ENCODE peak calls at places on chromosome 12, in seven cellular contexts. R is AG04450; D is NCI-H2107; Z is memory B cell; I is stimulated activated CD4-positive, alpha-beta T cell treated with anti-CD3 and anti-CD28 coated beads, Interleukin-2, amount 100 ng/mL, for 48 hours; H is stimulated activated CD8-positive, alpha-beta memory T cell treated with anti-CD3 and anti-CD28 coated beads, Interleukin-2, amount 100 ng/mL, for 1 hour; K is glomerular endothelial cell. B is an unnamed sample.

GRCh38 chr12:40726366-40726765 is 34.1 kb downstream of the CNTN1 start:
- DNase-seq in R (no peak), D (no peak), Z (no peak), I (no peak), H (no peak), K (no peak), B (no peak)

GRCh38 chr12:107780298-107780697 is 5.8 kb downstream of the ASCL4 start:
- DNase-seq in R (no peak), D (no peak), Z (no peak), I (no peak), H (no peak), K (no peak), B (no peak)

GRCh38 chr12:130429656-130430505 is 92.2 kb downstream of the PIWIL1 start:
- DNase-seq in R (no peak), D (no peak), Z (no peak), I (no peak), H (no peak), K (no peak), B (no peak)

GRCh38 chr12:106113042-106113441 is 25.7 kb downstream of the NUAK1 start:
- DNase-seq in R (no peak), D (no peak), Z (no peak), I (peak), H (no peak), K (no peak), B (no peak)

GRCh38 chr12:65609359-65609771 is 214.9 kb upstream of the HMGA2 start:
- DNase-seq in R (peak), D (no peak), Z (no peak), I (no peak), H (no peak), K (no peak), B (no peak)

GRCh38 chr12:55738113-55739024 is 4.6 kb upstream of the GDF11 start:
- DNase-seq in R (no peak), D (peak), Z (peak), I (peak), H (peak), K (peak), B (peak)

GRCh38 chr12:110743571-110744093 is 941 bp upstream of the PPP1CC start:
- DNase-seq in R (no peak), D (no peak), Z (no peak), I (no peak), H (no peak), K (no peak), B (peak)

GRCh38 chr12:64625243-64626077 is 15.2 kb downstream of the RASSF3 start:
- DNase-seq in R (peak), D (no peak), Z (peak), I (peak), H (no peak), K (peak), B (peak)

GRCh38 chr12:47686645-47687240 is 19.1 kb downstream of the RPAP3 start:
- DNase-seq in R (peak), D (no peak), Z (no peak), I (no peak), H (no peak), K (no peak), B (no peak)

GRCh38 chr12:108567388-108567787 is 5.0 kb downstream of the ISCU start:
- DNase-seq in R (no peak), D (no peak), Z (no peak), I (no peak), H (no peak), K (no peak), B (no peak)

GRCh38 chr12:24696800-24697199 is 252.1 kb downstream of the BCAT1 start:
- DNase-seq in R (no peak), D (no peak), Z (no peak), I (no peak), H (no peak), K (no peak), B (no peak)

GRCh38 chr12:15546102-15546701 is 223.9 kb downstream of the PTPRO start:
- DNase-seq in R (no peak), D (no peak), Z (no peak), I (no peak), H (no peak), K (no peak), B (peak)

GRCh38 chr12:115597157-115597712 is 680.3 kb downstream of the MED13L start:
- DNase-seq in R (peak), D (no peak), Z (no peak), I (no peak), H (no peak), K (no peak), B (no peak)

GRCh38 chr12:32270818-32271710 is 128.3 kb upstream of the FGD4 start:
- DNase-seq in R (no peak), D (no peak), Z (no peak), I (no peak), H (no peak), K (peak), B (no peak)

GRCh38 chr12:111446044-111446581 is 40.4 kb downstream of the SH2B3 start:
- DNase-seq in R (peak), D (no peak), Z (no peak), I (no peak), H (no peak), K (peak), B (no peak)

GRCh38 chr12:69225251-69225910 is 14.0 kb upstream of the CPSF6 start:
- DNase-seq in R (no peak), D (no peak), Z (no peak), I (no peak), H (no peak), K (no peak), B (no peak)

GRCh38 chr12:2544213-2544612 is 250.6 kb upstream of the FKBP4 start:
- DNase-seq in R (no peak), D (no peak), Z (no peak), I (no peak), H (no peak), K (no peak), B (no peak)

GRCh38 chr12:68121143-68121542 is 38.4 kb downstream of the IFNG start:
- DNase-seq in R (no peak), D (no peak), Z (no peak), I (no peak), H (no peak), K (no peak), B (no peak)

GRCh38 chr12:77615331-77615730 is 215.4 kb upstream of the NAV3 start:
- DNase-seq in R (no peak), D (no peak), Z (no peak), I (no peak), H (no peak), K (no peak), B (no peak)

B was measured in GM06990.